ENCODE peak calls at places on chromosomes 16 and 17, in five cellular contexts. M, N, T, U and E are unnamed samples. For H3K27me3, the result is how much of the 10 kb centered on the place peaks cover.

GRCh38 chr17:29663155-29663554 is 40.4 kb upstream of the CORO6 start:
- DNase-seq in M (no peak), N (no peak), T (no peak), U (no peak), E (no peak)

GRCh38 chr16:24721830-24722238 is 7.6 kb upstream of the TNRC6A start:
- DNase-seq in M (no peak), N (no peak), T (no peak), U (no peak), E (no peak)

GRCh38 chr17:43114101-43114691 is 11.0 kb downstream of the BRCA1 start:
- DNase-seq in M (no peak), N (no peak), T (no peak), U (no peak), E (no peak)

GRCh38 chr16:56993204-56993603 is 3.8 kb downstream of the NLRC5 start:
- DNase-seq in M (no peak), N (no peak), T (no peak), U (no peak), E (no peak)

GRCh38 chr16:22977294-22977697 is 163.3 kb downstream of the HS3ST2 start:
- DNase-seq in M (no peak), N (peak), T (peak), U (no peak), E (no peak)

GRCh38 chr16:67459858-67460144 is 21.2 kb downstream of the ATP6V0D1 start:
- DNase-seq in M (peak), N (no peak), T (no peak), U (no peak), E (no peak)

GRCh38 chr17:57121308-57122042 is 36.4 kb downstream of the AKAP1 start:
- DNase-seq in M (no peak), N (no peak), T (peak), U (no peak), E (no peak)

GRCh38 chr17:58564971-58565370 is 50.5 kb upstream of the MTMR4 start:
- DNase-seq in M (no peak), N (no peak), T (no peak), U (no peak), E (no peak)

GRCh38 chr16:53515259-53515658 is 12.2 kb upstream of the AKTIP start:
- DNase-seq in M (no peak), N (no peak), T (peak), U (no peak), E (no peak)

GRCh38 chr16:1863681-1864460 is 8.1 kb downstream of the MEIOB start:
- DNase-seq in M (no peak), N (no peak), T (peak), U (no peak), E (no peak)

GRCh38 chr16:66278111-66278531 is 88.4 kb upstream of the CDH5 start:
- DNase-seq in M (no peak), N (no peak), T (no peak), U (no peak), E (no peak)

GRCh38 chr16:71338632-71339031 is 19.9 kb upstream of the CALB2 start:
- DNase-seq in M (no peak), N (no peak), T (no peak), U (no peak), E (no peak)

GRCh38 chr16:63461248-63461841 is 1425.1 kb upstream of the CDH8 start:
- DNase-seq in M (no peak), N (peak), T (peak), U (no peak), E (peak)

GRCh38 chr17:147796-148740 is 10.7 kb downstream of the SCGB1C2 start:
- DNase-seq in M (peak), N (no peak), T (no peak), U (no peak), E (no peak)

GRCh38 chr17:69434164-69434579 is 19.7 kb downstream of the MAP2K6 start:
- DNase-seq in M (peak), N (no peak), T (peak), U (no peak), E (no peak)

GRCh38 chr16:50688083-50688482 is 5.3 kb upstream of the NOD2 start:
- DNase-seq in M (no peak), N (no peak), T (no peak), U (no peak), E (no peak)

GRCh38 chr17:15262291-15263205 is 2.6 kb downstream of the PMP22 start:
- DNase-seq in M (peak), N (peak), T (peak), U (no peak), E (no peak)

GRCh38 chr16:2179576-2179975 is 16.8 kb downstream of the CASKIN1 start:
- DNase-seq in M (no peak), N (no peak), T (no peak), U (no peak), E (no peak)

GRCh38 chr17:58303981-58304734 is 23.4 kb upstream of the MPO start:
- DNase-seq in M (peak), N (peak), T (peak), U (peak), E (peak)

GRCh38 chr17:10105513-10106001 is 92.8 kb downstream of the GAS7 start:
- DNase-seq in M (peak), N (no peak), T (no peak), U (no peak), E (no peak)

GRCh38 chr17:59764292-59764741 is 56.9 kb downstream of the VMP1 start:
- DNase-seq in M (no peak), N (no peak), T (no peak), U (no peak), E (no peak)

GRCh38 chr16:57314161-57314785 is 29.8 kb upstream of the PLLP start:
- DNase-seq in M (no peak), N (no peak), T (peak), U (no peak), E (no peak)

GRCh38 chr16:62638324-62638911 is 602.2 kb upstream of the CDH8 start:
- DNase-seq in M (peak), N (no peak), T (no peak), U (no peak), E (no peak)

GRCh38 chr17:17073627-17074521 is 31.6 kb downstream of the MPRIP start:
- DNase-seq in M (peak), N (no peak), T (no peak), U (no peak), E (no peak)

GRCh38 chr17:76003915-76004314 is 3.3 kb downstream of the CDK3 start:
- DNase-seq in M (no peak), N (no peak), T (no peak), U (no peak), E (no peak)

GRCh38 chr16:61500851-61501250 is 535.4 kb downstream of the CDH8 start:
- DNase-seq in M (no peak), N (no peak), T (no peak), U (no peak), E (no peak)

GRCh38 chr17:19569785-19570496 is 36.3 kb downstream of the SLC47A1 start:
- DNase-seq in M (no peak), N (no peak), T (no peak), U (no peak), E (no peak)

GRCh38 chr17:3865166-3865565 is 19.1 kb upstream of the NCBP3 start:
- DNase-seq in M (no peak), N (no peak), T (no peak), U (no peak), E (no peak)

GRCh38 chr17:20612635-20613034 is 33.1 kb downstream of the CDRT15L2 start:
- DNase-seq in M (no peak), N (no peak), T (no peak), U (no peak), E (no peak)

GRCh38 chr17:82003411-82004381 is 19.0 kb downstream of the CENPX start:
- DNase-seq in M (no peak), N (peak), T (peak), U (no peak), E (no peak)

GRCh38 chr16:57988929-57989328 is 11.5 kb downstream of the ZNF319 start:
- DNase-seq in M (peak), N (no peak), T (no peak), U (no peak), E (no peak)

DNA sequence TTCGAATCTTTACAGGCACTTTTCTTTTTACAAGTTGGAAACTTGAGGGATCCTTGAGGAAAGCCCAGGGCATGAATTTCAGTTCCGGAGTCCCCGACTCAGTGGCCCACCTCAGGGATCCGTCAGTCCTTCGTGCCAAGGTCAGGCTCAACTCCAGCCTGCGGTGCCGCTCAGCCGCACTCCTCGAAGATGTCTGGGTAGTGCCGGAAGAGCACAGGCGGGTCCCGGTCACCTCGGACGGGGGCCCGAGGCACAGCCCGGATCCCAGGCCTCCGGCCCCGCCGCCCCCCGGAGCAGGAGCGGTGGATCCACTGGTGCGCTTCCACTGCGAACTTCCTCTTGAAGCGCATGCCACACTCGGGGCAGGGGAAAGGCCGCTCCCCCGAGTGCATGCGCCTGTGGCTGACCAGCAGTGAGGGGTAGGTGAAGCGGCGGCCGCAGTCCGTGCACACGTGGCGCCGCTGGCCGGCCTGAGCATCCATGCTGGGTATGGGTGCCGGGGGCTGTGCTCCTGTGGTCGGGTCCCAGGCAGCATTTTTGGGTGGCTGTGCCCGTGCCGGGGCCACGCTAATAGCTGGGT is 1.7 kb downstream of the ZNF688 start:
- DNase-seq in M (no peak), N (no peak), T (no peak), U (no peak), E (no peak)
- H3K27ac ChIP-seq in M (peak), N (no peak), T (no peak), U (no peak), E (no peak)

GRCh38 chr17:74917430-74917829 is 5.6 kb downstream of the USH1G start:
- DNase-seq in M (no peak), N (no peak), T (no peak), U (no peak), E (no peak)
- H3K27me3 ChIP-seq in M (half or more), N (under half), T (under half), U (under half), E (under half)

GRCh38 chr16:30406911-30407793 is at the start of gene ZNF771:
- DNase-seq in M (peak), N (no peak), T (peak), U (peak), E (no peak)

GRCh38 chr16:30407794-30408534 is 558 bp downstream of the ZNF771 start:
- DNase-seq in M (no peak), N (no peak), T (no peak), U (no peak), E (no peak)

GRCh38 chr16:30414159-30414558 is 6.8 kb downstream of the ZNF771 start:
- DNase-seq in M (no peak), N (no peak), T (no peak), U (no peak), E (no peak)

GRCh38 chr16:30413116-30413806 is 5.9 kb downstream of the ZNF771 start:
- DNase-seq in M (no peak), N (no peak), T (no peak), U (no peak), E (no peak)

GRCh38 chr16:30409125-30410060 is 2.0 kb downstream of the ZNF771 start:
- DNase-seq in M (peak), N (peak), T (peak), U (peak), E (no peak)
- H3K4me3 ChIP-seq in M (peak), N (no peak), T (no peak), U (no peak), E (no peak)

DNA sequence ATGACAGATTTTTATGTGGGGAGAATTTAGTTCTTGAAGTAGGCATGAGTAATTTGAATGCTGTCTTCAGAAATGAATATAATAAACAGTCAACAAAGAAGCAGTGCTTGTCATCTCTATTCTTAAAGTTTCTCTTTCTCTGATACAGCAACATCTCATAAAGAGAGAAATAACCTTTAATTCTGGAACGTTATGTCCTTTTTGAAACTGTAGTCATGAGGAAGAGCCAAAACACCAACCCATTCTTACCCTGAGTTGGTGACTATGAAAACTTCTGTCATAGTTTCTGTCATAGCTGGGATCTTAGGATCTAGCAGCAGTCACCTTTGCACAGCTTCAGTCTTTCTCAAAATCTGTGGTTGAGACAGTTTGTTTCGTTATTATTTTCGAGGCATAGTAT is 15.3 kb upstream of the RASL10B start:
- DNase-seq in M (no peak), N (no peak), T (no peak), U (no peak), E (no peak)
- H3K27ac ChIP-seq in M (peak), N (no peak), T (no peak), U (no peak), E (no peak)